ENCODE peak calls at places on chromosome 9, in ten cellular contexts. X, A, E, T, R, M, W, Y, S and C are unnamed samples.
A peak's percentile ranks its signal among the peaks of the same experiment; 100 is the strongest.

GRCh38 chr9:123267481-123268239 is 726 bp downstream of the STRBP start:
- DNase-seq in R (peak; percentile 11), S (no peak), X (no peak), M (peak; percentile 47), Y (no peak), A (no peak), W (no peak), T (no peak), E (peak; percentile 32), C (no peak)

GRCh38 chr9:36080519-36080918 is 43.8 kb downstream of the RECK start:
- DNase-seq in E (no peak), S (no peak), W (no peak), T (no peak), A (no peak), Y (no peak), X (no peak), M (no peak), R (no peak), C (no peak)

GRCh38 chr9:27460225-27461023 is 63.7 kb upstream of the IFNK start:
- DNase-seq in A (no peak), R (no peak), M (no peak), E (peak; percentile 15), S (peak; percentile 17), X (peak; percentile 28), Y (peak; percentile 22), W (no peak), T (peak; percentile 10), C (no peak)

GRCh38 chr9:27672730-27673129 is 99.4 kb upstream of the C9orf72 start:
- DNase-seq in W (no peak), M (no peak), R (no peak), E (no peak), S (no peak), Y (no peak), T (no peak), X (no peak), A (no peak), C (no peak)

GRCh38 chr9:86413966-86414880 is 60.0 kb upstream of the TUT7 start:
- DNase-seq in X (peak; percentile 66), R (no peak), A (no peak), Y (peak; percentile 69), T (peak; percentile 50), M (no peak), S (peak; percentile 7), E (peak; percentile 28), W (no peak), C (peak; percentile 50)

GRCh38 chr9:125634040-125634717 is 72.8 kb downstream of the MAPKAP1 start:
- DNase-seq in S (no peak), M (no peak), X (peak; percentile 39), E (no peak), W (no peak), R (no peak), A (no peak), Y (peak; percentile 59), T (no peak), C (no peak)

GRCh38 chr9:78940121-78940855 is 631.5 kb upstream of the TLE4 start:
- DNase-seq in A (no peak), E (no peak), S (no peak), Y (no peak), W (no peak), R (no peak), X (no peak), T (no peak), M (peak; percentile 37), C (no peak)

GRCh38 chr9:7129391-7129790 is 371.6 kb downstream of the KDM4C start:
- DNase-seq in R (no peak), A (no peak), M (no peak), E (no peak), S (no peak), Y (no peak), T (no peak), X (no peak), W (no peak), C (no peak)

GRCh38 chr9:72254881-72255545 is 105.8 kb downstream of the GDA start:
- DNase-seq in M (no peak), A (no peak), R (no peak), W (no peak), E (no peak), T (no peak), X (no peak), Y (peak; percentile 5), S (no peak), C (no peak)

GRCh38 chr9:137484551-137485315 is 25.6 kb upstream of the NSMF start:
- DNase-seq in X (no peak), S (no peak), Y (no peak), R (no peak), A (no peak), E (no peak), M (peak; percentile 66), T (no peak), W (no peak), C (no peak)

GRCh38 chr9:134536101-134536900 is 105.3 kb upstream of the COL5A1 start:
- DNase-seq in S (no peak), Y (peak; percentile 72), A (no peak), R (no peak), E (no peak), M (no peak), T (no peak), X (peak; percentile 88), W (no peak), C (no peak)

GRCh38 chr9:27572566-27572917 is 739 bp downstream of the C9orf72 start:
- DNase-seq in R (no peak), M (no peak), X (peak; percentile 9), A (peak; percentile 16), Y (peak; percentile 57), T (peak; percentile 53), E (peak; percentile 65), W (no peak), S (peak; percentile 76), C (no peak)

GRCh38 chr9:136596219-136596616 is 50.4 kb upstream of the NOTCH1 start:
- DNase-seq in R (no peak), M (no peak), A (no peak), T (no peak), S (no peak), Y (no peak), X (no peak), E (no peak), W (no peak), C (no peak)

GRCh38 chr9:113546566-113546965 is 83.0 kb downstream of the RGS3 start:
- DNase-seq in W (no peak), S (no peak), T (no peak), E (no peak), A (no peak), M (no peak), Y (no peak), R (no peak), X (no peak), C (no peak)

GRCh38 chr9:99565203-99565602 is 256.5 kb upstream of the NR4A3 start:
- DNase-seq in E (no peak), Y (no peak), W (no peak), X (no peak), R (no peak), M (no peak), T (no peak), S (no peak), A (no peak), C (no peak)

GRCh38 chr9:82729141-82729540 is 333.8 kb downstream of the RASEF start:
- DNase-seq in M (no peak), T (no peak), Y (no peak), E (no peak), R (no peak), X (no peak), A (no peak), W (no peak), S (no peak), C (no peak)

GRCh38 chr9:115263731-115264130 is 145.8 kb upstream of the TNC start:
- DNase-seq in T (no peak), W (no peak), R (no peak), E (no peak), X (peak; percentile 20), A (no peak), M (no peak), Y (peak; percentile 80), S (no peak), C (no peak)